ENCODE peak calls at places on chromosome 6, in ten cellular contexts. C is tibial artery, Y is neural progenitor cell, F is GM12865, Q is mucosa of descending colon, T is NB4, S is heart left ventricle, I is fibroblast of mammary gland, R is HL-60, P is fibroblast of the aortic adventitia. O is an unnamed sample.

GRCh38 chr6:37916675-37917074 is 97.1 kb downstream of the ZFAND3 start:
- DNase-seq in P (no peak), F (no peak), R (no peak), T (no peak), S (no peak), I (no peak), C (no peak), Q (no peak), Y (no peak), O (no peak)

GRCh38 chr6:75268121-75268987 is 16.2 kb downstream of the TMEM30A start:
- DNase-seq in F (peak; percentile 18), I (peak; percentile 49), C (no peak), P (no peak), Y (no peak), Q (no peak), R (no peak), S (no peak), T (no peak), O (no peak)

GRCh38 chr6:119124079-119124824 is 45.8 kb upstream of the FAM184A start:
- DNase-seq in P (no peak), I (no peak), T (no peak), R (no peak), S (no peak), Y (no peak), C (no peak), Q (no peak), F (no peak), O (no peak)

GRCh38 chr6:108914235-108915022 is 66.2 kb downstream of the ARMC2 start:
- DNase-seq in Q (no peak), T (peak; percentile 63), F (peak; percentile 37), R (peak; percentile 26), S (no peak), I (peak; percentile 10), C (no peak), Y (peak; percentile 58), P (no peak), O (no peak)

GRCh38 chr6:52482903-52483670 is 62.9 kb downstream of the EFHC1 start:
- DNase-seq in F (no peak), I (no peak), T (no peak), C (no peak), Q (no peak), P (no peak), Y (no peak), S (no peak), R (no peak), O (no peak)

GRCh38 chr6:70282906-70283461 is 19.9 kb downstream of the COL9A1 start:
- DNase-seq in F (no peak), S (no peak), Y (peak; percentile 80), R (no peak), T (no peak), P (no peak), I (no peak), Q (no peak), C (no peak), O (no peak)

GRCh38 chr6:122671246-122671645 is 61.0 kb downstream of the PKIB start:
- DNase-seq in I (no peak), Q (no peak), R (no peak), T (no peak), S (no peak), P (no peak), C (no peak), Y (no peak), F (no peak), O (no peak)

GRCh38 chr6:170111141-170111664 is 179.7 kb downstream of the DLL1 start:
- DNase-seq in F (no peak), S (peak; percentile 2), Y (no peak), P (no peak), Q (no peak), R (no peak), I (no peak), T (no peak), C (no peak), O (no peak)

GRCh38 chr6:23181301-23182110 is 612.1 kb downstream of the HDGFL1 start:
- DNase-seq in S (no peak), I (no peak), F (no peak), P (no peak), T (no peak), Y (peak; percentile 4), R (no peak), Q (no peak), C (no peak), O (no peak)

GRCh38 chr6:159151266-159151855 is 17.8 kb upstream of the FNDC1 start:
- DNase-seq in S (no peak), Q (peak; percentile 49), R (peak; percentile 66), C (no peak), F (peak; percentile 58), T (peak; percentile 72), I (peak; percentile 58), P (peak; percentile 66), Y (peak; percentile 50), O (peak; percentile 41)

GRCh38 chr6:111239455-111239854 is 152.2 kb downstream of the SLC16A10 start:
- DNase-seq in I (no peak), S (no peak), T (no peak), P (no peak), R (no peak), Y (no peak), Q (no peak), C (no peak), F (no peak), O (no peak)

GRCh38 chr6:15893556-15894253 is 230.9 kb upstream of the DTNBP1 start:
- DNase-seq in C (no peak), Q (no peak), F (peak; percentile 86), T (peak; percentile 85), P (peak; percentile 16), S (no peak), Y (peak; percentile 38), I (peak; percentile 51), R (peak; percentile 37), O (no peak)

GRCh38 chr6:39617023-39617422 is 108.2 kb downstream of the KIF6 start:
- DNase-seq in R (no peak), Y (peak; percentile 57), T (no peak), P (no peak), C (no peak), S (no peak), I (no peak), Q (no peak), F (no peak), O (no peak)

GRCh38 chr6:39614393-39614792 is 110.8 kb downstream of the KIF6 start:
- DNase-seq in F (no peak), S (no peak), Y (no peak), Q (no peak), T (no peak), I (no peak), P (no peak), C (no peak), R (no peak), O (no peak)

GRCh38 chr6:39615622-39616021 is 109.6 kb downstream of the KIF6 start:
- DNase-seq in Q (no peak), R (no peak), C (no peak), P (no peak), I (no peak), T (no peak), Y (no peak), S (no peak), F (no peak), O (no peak)

GRCh38 chr6:39617520-39617919 is 107.7 kb downstream of the KIF6 start:
- DNase-seq in P (no peak), C (no peak), R (no peak), Q (no peak), I (no peak), F (no peak), T (no peak), S (no peak), Y (no peak), O (no peak)
- TF ChIP-seq CTCF in P (no peak), C (no peak), R (no peak), Q (no peak), I (no peak), F (no peak), T (no peak), S (no peak), Y (no peak), O (no peak)

GRCh38 chr6:25927177-25927576 is 3.3 kb downstream of the SLC17A2 start:
- DNase-seq in Q (no peak), F (peak; percentile 2), P (no peak), R (no peak), C (no peak), T (no peak), I (peak; percentile 14), Y (no peak), S (no peak), O (no peak)

GRCh38 chr6:25925808-25926325 is 4.6 kb downstream of the SLC17A2 start:
- DNase-seq in P (peak; percentile 1), I (no peak), R (no peak), F (no peak), Y (no peak), T (no peak), Q (no peak), C (no peak), S (no peak), O (no peak)

GRCh38 chr6:25930532-25931410 is at the start of gene SLC17A2:
- DNase-seq in I (no peak), Y (no peak), Q (no peak), P (no peak), T (no peak), F (no peak), C (no peak), R (no peak), S (no peak), O (no peak)

GRCh38 chr6:25928562-25929324 is 1.7 kb downstream of the SLC17A2 start:
- DNase-seq in Y (no peak), F (no peak), I (no peak), R (no peak), S (no peak), T (no peak), C (no peak), Q (no peak), P (no peak), O (no peak)

GRCh38 chr6:25927721-25928359 is 2.7 kb downstream of the SLC17A2 start:
- DNase-seq in F (no peak), S (no peak), C (no peak), T (no peak), R (no peak), Q (no peak), I (peak; percentile 73), P (peak; percentile 84), Y (no peak), O (no peak)
- H3K4me3 ChIP-seq in F (no peak overlapping the region), S (no peak overlapping the region), C (no peak overlapping the region), T (no peak overlapping the region), R (no peak overlapping the region), Q (no peak overlapping the region), I (no peak overlapping the region), P (no peak overlapping the region), Y (no peak overlapping the region), O (no peak overlapping the region)

GRCh38 chr6:35948725-35949124 is 27.8 kb upstream of the SRPK1 start:
- DNase-seq in Q (no peak), R (peak; percentile 63), C (no peak), T (peak; percentile 66), F (peak; percentile 19), S (no peak), I (peak; percentile 41), P (peak; percentile 38), Y (peak; percentile 31), O (no peak)
- TF ChIP-seq CTCF in Q (no peak), R (peak; percentile 17), C (no peak), T (peak; percentile 56), F (peak; percentile 25), S (no peak), I (peak; percentile 49), P (peak; percentile 60), Y (peak; percentile 28), O (no peak)

DNA sequence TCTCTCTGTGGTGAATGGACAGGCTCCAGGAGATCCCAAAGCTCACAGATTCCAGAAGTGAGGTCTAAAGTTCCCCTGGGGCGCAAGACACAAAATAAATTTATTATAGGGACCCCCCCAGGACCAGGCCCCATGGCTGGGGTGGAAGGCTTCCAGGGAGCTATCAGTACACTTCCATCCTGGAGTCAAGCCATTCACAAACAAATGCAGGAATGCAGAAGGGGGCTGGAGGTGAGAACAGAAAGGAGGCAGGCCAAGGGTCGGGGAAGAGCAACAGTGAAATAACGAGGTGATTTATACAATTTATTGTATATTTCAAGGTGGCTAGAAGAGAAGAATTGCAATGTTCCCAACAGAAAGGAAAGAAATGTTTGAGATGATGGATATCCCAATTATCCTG is 126.9 kb downstream of the LY86 start:
- DNase-seq in C (no peak), Q (no peak), R (no peak), Y (no peak), S (no peak), I (no peak), F (no peak), P (no peak), T (no peak), O (no peak)
- H3K4me3 ChIP-seq in C (no peak overlapping the region), Q (no peak overlapping the region), R (no peak overlapping the region), Y (no peak overlapping the region), S (no peak overlapping the region), I (no peak overlapping the region), F (no peak overlapping the region), P (no peak overlapping the region), T (no peak overlapping the region), O (no peak overlapping the region)

O was measured in psoas muscle.